ENCODE peak calls at places on chromosome 4, in eight cellular contexts. One of them, this sample, is unnamed.

GRCh38 chr4:41257257-41257900 is 651 bp downstream of the UCHL1 start:
- DNase-seq in body of pancreas: peak; percentile 62
- DNase-seq in sigmoid colon: peak; percentile 70
- DNase-seq in HCT116: no peak
- DNase-seq in H1: no peak
- DNase-seq in adrenal gland: peak; percentile 60
- DNase-seq in lower leg skin: peak; percentile 87
- DNase-seq in transverse colon: peak; percentile 64
- DNase-seq in this sample: peak; percentile 60

GRCh38 chr4:54661686-54662085 is 3.9 kb downstream of the KIT start:
- DNase-seq in sigmoid colon: no peak
- DNase-seq in lower leg skin: no peak
- DNase-seq in body of pancreas: no peak
- DNase-seq in H1: no peak
- DNase-seq in transverse colon: no peak
- DNase-seq in HCT116: no peak
- DNase-seq in adrenal gland: no peak
- DNase-seq in this sample: peak; percentile 49

GRCh38 chr4:149173241-149174013 is 642.2 kb downstream of the IQCM start:
- DNase-seq in H1: no peak
- DNase-seq in HCT116: no peak
- DNase-seq in adrenal gland: no peak
- DNase-seq in transverse colon: no peak
- DNase-seq in lower leg skin: no peak
- DNase-seq in body of pancreas: no peak
- DNase-seq in sigmoid colon: no peak
- DNase-seq in this sample: no peak

GRCh38 chr4:80202784-80203553 is 5.7 kb downstream of the PRDM8 start:
- DNase-seq in lower leg skin: peak; percentile 86
- DNase-seq in transverse colon: peak; percentile 53
- DNase-seq in HCT116: no peak
- DNase-seq in sigmoid colon: peak; percentile 72
- DNase-seq in adrenal gland: no peak
- DNase-seq in body of pancreas: peak; percentile 52
- DNase-seq in H1: no peak
- DNase-seq in this sample: no peak

GRCh38 chr4:153090670-153091385 is 113.4 kb upstream of the TRIM2 start:
- DNase-seq in sigmoid colon: no peak
- DNase-seq in H1: no peak
- DNase-seq in HCT116: no peak
- DNase-seq in transverse colon: no peak
- DNase-seq in body of pancreas: no peak
- DNase-seq in adrenal gland: no peak
- DNase-seq in lower leg skin: peak; percentile 67
- DNase-seq in this sample: no peak

GRCh38 chr4:86657910-86658309 is 63.8 kb downstream of the PTPN13 start:
- DNase-seq in HCT116: no peak
- DNase-seq in sigmoid colon: no peak
- DNase-seq in H1: no peak
- DNase-seq in adrenal gland: no peak
- DNase-seq in body of pancreas: no peak
- DNase-seq in lower leg skin: no peak
- DNase-seq in transverse colon: no peak
- DNase-seq in this sample: no peak

GRCh38 chr4:175371091-175371490 is 441.0 kb downstream of the GPM6A start:
- DNase-seq in H1: no peak
- DNase-seq in sigmoid colon: no peak
- DNase-seq in transverse colon: no peak
- DNase-seq in lower leg skin: no peak
- DNase-seq in HCT116: no peak
- DNase-seq in body of pancreas: no peak
- DNase-seq in adrenal gland: no peak
- DNase-seq in this sample: no peak

GRCh38 chr4:115279300-115279699 is 165.9 kb upstream of the NDST4 start:
- DNase-seq in lower leg skin: no peak
- DNase-seq in sigmoid colon: no peak
- DNase-seq in H1: no peak
- DNase-seq in adrenal gland: no peak
- DNase-seq in HCT116: no peak
- DNase-seq in transverse colon: no peak
- DNase-seq in body of pancreas: no peak
- DNase-seq in this sample: no peak

GRCh38 chr4:121408-122084 is 2.8 kb upstream of the ZNF718 start:
- DNase-seq in lower leg skin: no peak
- DNase-seq in body of pancreas: no peak
- DNase-seq in adrenal gland: no peak
- DNase-seq in H1: no peak
- DNase-seq in HCT116: no peak
- DNase-seq in transverse colon: no peak
- DNase-seq in sigmoid colon: no peak
- DNase-seq in this sample: no peak

GRCh38 chr4:602559-602942 is 22.8 kb upstream of the PDE6B start:
- DNase-seq in lower leg skin: peak; percentile 90
- DNase-seq in HCT116: peak; percentile 60
- DNase-seq in adrenal gland: peak; percentile 67
- DNase-seq in transverse colon: peak; percentile 88
- DNase-seq in sigmoid colon: no peak
- DNase-seq in H1: peak; percentile 76
- DNase-seq in body of pancreas: peak; percentile 81
- DNase-seq in this sample: peak; percentile 53

GRCh38 chr4:182555997-182556418 is 312.8 kb downstream of the TENM3 start:
- DNase-seq in body of pancreas: no peak
- DNase-seq in H1: peak; percentile 33
- DNase-seq in transverse colon: no peak
- DNase-seq in lower leg skin: no peak
- DNase-seq in adrenal gland: peak; percentile 37
- DNase-seq in sigmoid colon: no peak
- DNase-seq in HCT116: no peak
- DNase-seq in this sample: no peak

GRCh38 chr4:37054670-37055069 is 189.9 kb upstream of the NWD2 start:
- DNase-seq in adrenal gland: peak; percentile 34
- DNase-seq in HCT116: no peak
- DNase-seq in body of pancreas: peak; percentile 32
- DNase-seq in sigmoid colon: no peak
- DNase-seq in H1: no peak
- DNase-seq in lower leg skin: no peak
- DNase-seq in transverse colon: no peak
- DNase-seq in this sample: no peak

GRCh38 chr4:107243141-107243779 is 207.1 kb upstream of the DKK2 start:
- DNase-seq in HCT116: no peak
- DNase-seq in sigmoid colon: peak; percentile 94
- DNase-seq in adrenal gland: peak; percentile 33
- DNase-seq in transverse colon: peak; percentile 35
- DNase-seq in lower leg skin: no peak
- DNase-seq in H1: no peak
- DNase-seq in body of pancreas: no peak
- DNase-seq in this sample: no peak

GRCh38 chr4:22416403-22416802 is 99.5 kb downstream of the ADGRA3 start:
- DNase-seq in H1: no peak
- DNase-seq in sigmoid colon: no peak
- DNase-seq in lower leg skin: no peak
- DNase-seq in adrenal gland: no peak
- DNase-seq in HCT116: no peak
- DNase-seq in transverse colon: no peak
- DNase-seq in body of pancreas: no peak
- DNase-seq in this sample: no peak

GRCh38 chr4:119471259-119471658 is 149.3 kb upstream of the FABP2 start:
- DNase-seq in transverse colon: no peak
- DNase-seq in HCT116: no peak
- DNase-seq in adrenal gland: no peak
- DNase-seq in lower leg skin: no peak
- DNase-seq in sigmoid colon: no peak
- DNase-seq in body of pancreas: no peak
- DNase-seq in H1: no peak
- DNase-seq in this sample: no peak

GRCh38 chr4:71251266-71251665 is 87.6 kb upstream of the SLC4A4 start:
- DNase-seq in body of pancreas: no peak
- DNase-seq in H1: no peak
- DNase-seq in adrenal gland: no peak
- DNase-seq in transverse colon: no peak
- DNase-seq in lower leg skin: no peak
- DNase-seq in sigmoid colon: no peak
- DNase-seq in HCT116: no peak
- DNase-seq in this sample: no peak

GRCh38 chr4:54098375-54098774 is 1.6 kb upstream of the GSX2 start:
- DNase-seq in HCT116: no peak
- DNase-seq in sigmoid colon: no peak
- DNase-seq in body of pancreas: no peak
- DNase-seq in lower leg skin: no peak
- DNase-seq in transverse colon: no peak
- DNase-seq in adrenal gland: no peak
- DNase-seq in H1: no peak
- DNase-seq in this sample: no peak

GRCh38 chr4:628346-628745 is 3.0 kb downstream of the PDE6B start:
- DNase-seq in body of pancreas: no peak
- DNase-seq in H1: no peak
- DNase-seq in adrenal gland: no peak
- DNase-seq in transverse colon: no peak
- DNase-seq in lower leg skin: peak; percentile 68
- DNase-seq in HCT116: no peak
- DNase-seq in sigmoid colon: no peak
- DNase-seq in this sample: no peak

GRCh38 chr4:156764145-156764544 is 207.5 kb downstream of the PDGFC start:
- DNase-seq in H1: no peak
- DNase-seq in sigmoid colon: no peak
- DNase-seq in adrenal gland: no peak
- DNase-seq in transverse colon: no peak
- DNase-seq in lower leg skin: no peak
- DNase-seq in body of pancreas: no peak
- DNase-seq in HCT116: no peak
- DNase-seq in this sample: no peak

GRCh38 chr4:38669233-38669632 is 5.2 kb downstream of the KLF3 start:
- DNase-seq in HCT116: no peak
- DNase-seq in adrenal gland: no peak
- DNase-seq in transverse colon: no peak
- DNase-seq in body of pancreas: no peak
- DNase-seq in lower leg skin: no peak
- DNase-seq in H1: no peak
- DNase-seq in sigmoid colon: no peak
- DNase-seq in this sample: no peak
- TF ChIP-seq POLR2A in HCT116: no peak
- TF ChIP-seq POLR2A in adrenal gland: no peak
- TF ChIP-seq POLR2A in transverse colon: no peak
- TF ChIP-seq POLR2A in body of pancreas: no peak
- TF ChIP-seq POLR2A in lower leg skin: no peak
- TF ChIP-seq POLR2A in H1: no peak
- TF ChIP-seq POLR2A in sigmoid colon: no peak
- TF ChIP-seq POLR2A in this sample: no peak

GRCh38 chr4:78777556-78777900 is 1.4 kb downstream of the BMP2K start:
- DNase-seq in transverse colon: no peak
- DNase-seq in H1: no peak
- DNase-seq in HCT116: no peak
- DNase-seq in lower leg skin: no peak
- DNase-seq in sigmoid colon: no peak
- DNase-seq in body of pancreas: no peak
- DNase-seq in adrenal gland: no peak
- DNase-seq in this sample: no peak

GRCh38 chr4:78780093-78780492 is 3.9 kb downstream of the BMP2K start:
- DNase-seq in transverse colon: no peak
- DNase-seq in adrenal gland: no peak
- DNase-seq in lower leg skin: no peak
- DNase-seq in H1: no peak
- DNase-seq in sigmoid colon: no peak
- DNase-seq in body of pancreas: no peak
- DNase-seq in HCT116: no peak
- DNase-seq in this sample: no peak

GRCh38 chr4:78781086-78781630 is 5.0 kb downstream of the BMP2K start:
- DNase-seq in adrenal gland: no peak
- DNase-seq in lower leg skin: no peak
- DNase-seq in sigmoid colon: no peak
- DNase-seq in HCT116: no peak
- DNase-seq in body of pancreas: no peak
- DNase-seq in transverse colon: no peak
- DNase-seq in H1: no peak
- DNase-seq in this sample: no peak

GRCh38 chr4:78778530-78778929 is 2.4 kb downstream of the BMP2K start:
- DNase-seq in lower leg skin: no peak
- DNase-seq in H1: no peak
- DNase-seq in HCT116: no peak
- DNase-seq in adrenal gland: no peak
- DNase-seq in body of pancreas: no peak
- DNase-seq in transverse colon: no peak
- DNase-seq in sigmoid colon: no peak
- DNase-seq in this sample: no peak

GRCh38 chr4:78779280-78779679 is 3.1 kb downstream of the BMP2K start:
- DNase-seq in lower leg skin: no peak
- DNase-seq in HCT116: no peak
- DNase-seq in adrenal gland: no peak
- DNase-seq in sigmoid colon: no peak
- DNase-seq in body of pancreas: no peak
- DNase-seq in H1: no peak
- DNase-seq in transverse colon: no peak
- DNase-seq in this sample: no peak
- TF ChIP-seq POLR2A in lower leg skin: no peak
- TF ChIP-seq POLR2A in HCT116: no peak
- TF ChIP-seq POLR2A in adrenal gland: no peak
- TF ChIP-seq POLR2A in sigmoid colon: no peak
- TF ChIP-seq POLR2A in body of pancreas: no peak
- TF ChIP-seq POLR2A in H1: no peak
- TF ChIP-seq POLR2A in transverse colon: no peak
- TF ChIP-seq POLR2A in this sample: no peak

GRCh38 chr4:184193556-184194525 is 23.8 kb downstream of the ENPP6 start:
- DNase-seq in H1: no peak
- DNase-seq in lower leg skin: peak; percentile 10
- DNase-seq in HCT116: no peak
- DNase-seq in adrenal gland: no peak
- DNase-seq in sigmoid colon: no peak
- DNase-seq in transverse colon: no peak
- DNase-seq in body of pancreas: no peak
- DNase-seq in this sample: no peak
- TF ChIP-seq POLR2A in H1: peak; percentile 51
- TF ChIP-seq POLR2A in lower leg skin: no peak
- TF ChIP-seq POLR2A in HCT116: no peak
- TF ChIP-seq POLR2A in adrenal gland: no peak
- TF ChIP-seq POLR2A in sigmoid colon: no peak
- TF ChIP-seq POLR2A in transverse colon: no peak
- TF ChIP-seq POLR2A in body of pancreas: no peak
- TF ChIP-seq POLR2A in this sample: no peak

GRCh38 chr4:105146286-105147219 is at the start of gene TET2:
- DNase-seq in transverse colon: peak; percentile 78
- DNase-seq in sigmoid colon: peak; percentile 83
- DNase-seq in HCT116: peak; percentile 68
- DNase-seq in H1: no peak
- DNase-seq in adrenal gland: peak; percentile 86
- DNase-seq in lower leg skin: peak; percentile 94
- DNase-seq in body of pancreas: peak; percentile 80
- DNase-seq in this sample: peak; percentile 33
- TF ChIP-seq POLR2A in transverse colon: peak; percentile 60
- TF ChIP-seq POLR2A in sigmoid colon: peak; percentile 41
- TF ChIP-seq POLR2A in HCT116: peak; percentile 57
- TF ChIP-seq POLR2A in H1: peak; percentile 32
- TF ChIP-seq POLR2A in adrenal gland: peak; percentile 81
- TF ChIP-seq POLR2A in lower leg skin: no peak
- TF ChIP-seq POLR2A in body of pancreas: peak; percentile 77
- TF ChIP-seq POLR2A in this sample: peak; percentile 51

GRCh38 chr4:98148856-98149255 is 5.6 kb upstream of the STPG2 start:
- DNase-seq in HCT116: no peak
- DNase-seq in adrenal gland: no peak
- DNase-seq in sigmoid colon: no peak
- DNase-seq in body of pancreas: no peak
- DNase-seq in transverse colon: no peak
- DNase-seq in lower leg skin: no peak
- DNase-seq in H1: no peak
- DNase-seq in this sample: no peak

GRCh38 chr4:98143001-98143899 is at the start of gene STPG2:
- DNase-seq in adrenal gland: peak; percentile 95
- DNase-seq in lower leg skin: peak; percentile 97
- DNase-seq in sigmoid colon: peak; percentile 94
- DNase-seq in body of pancreas: peak; percentile 96
- DNase-seq in transverse colon: peak; percentile 96
- DNase-seq in H1: peak; percentile 82
- DNase-seq in HCT116: peak; percentile 83
- DNase-seq in this sample: peak; percentile 40
- TF ChIP-seq POLR2A in adrenal gland: peak; percentile 61
- TF ChIP-seq POLR2A in lower leg skin: no peak
- TF ChIP-seq POLR2A in sigmoid colon: peak; percentile 51
- TF ChIP-seq POLR2A in body of pancreas: peak; percentile 82
- TF ChIP-seq POLR2A in transverse colon: peak; percentile 62
- TF ChIP-seq POLR2A in H1: peak; percentile 92
- TF ChIP-seq POLR2A in HCT116: peak; percentile 9
- TF ChIP-seq POLR2A in this sample: peak; percentile 51